ENCODE peak calls at places on chromosomes 12 and 14, in nine cellular contexts. S, A, W, N, I, B, O, M and X are unnamed samples.

GRCh38 chr12:65051196-65051595 is 69.9 kb downstream of the WIF1 start:
- DNase-seq in A (no peak), M (no peak), N (no peak), B (no peak), S (no peak), W (no peak), O (no peak), I (no peak), X (peak; percentile 21)

GRCh38 chr14:76395161-76395560 is 19.2 kb downstream of the ESRRB start:
- DNase-seq in O (no peak), S (no peak), W (no peak), M (no peak), A (no peak), N (no peak), I (no peak), B (no peak), X (no peak)

GRCh38 chr14:94561656-94562010 is 391 bp downstream of the SERPINA4 start:
- DNase-seq in M (no peak), A (no peak), I (no peak), O (no peak), S (no peak), B (no peak), N (no peak), W (no peak), X (no peak)

GRCh38 chr14:77738559-77739250 is 22.3 kb downstream of the SNW1 start:
- DNase-seq in A (no peak), O (no peak), B (no peak), S (no peak), W (peak; percentile 45), I (no peak), M (no peak), N (peak; percentile 21), X (no peak)

GRCh38 chr12:12689672-12690287 is 6.2 kb downstream of the GPR19 start:
- DNase-seq in I (no peak), A (no peak), M (no peak), N (no peak), W (peak; percentile 11), B (no peak), S (no peak), O (no peak), X (no peak)

GRCh38 chr12:115313929-115314328 is 630.0 kb upstream of the TBX3 start:
- DNase-seq in O (peak; percentile 69), M (no peak), N (no peak), W (peak; percentile 92), I (no peak), A (no peak), S (no peak), B (no peak), X (no peak)

GRCh38 chr14:77903233-77903632 is 103.3 kb downstream of the ADCK1 start:
- DNase-seq in O (no peak), N (no peak), S (no peak), W (no peak), A (no peak), B (no peak), I (no peak), M (no peak), X (no peak)

GRCh38 chr12:113068312-113068935 is 11.9 kb downstream of the DTX1 start:
- DNase-seq in A (no peak), O (no peak), B (no peak), I (no peak), N (no peak), M (no peak), W (no peak), S (no peak), X (no peak)

GRCh38 chr12:47397664-47398281 is 308.1 kb downstream of the RPAP3 start:
- DNase-seq in S (peak; percentile 44), N (no peak), M (no peak), I (no peak), W (peak; percentile 76), O (peak; percentile 49), B (peak; percentile 20), A (no peak), X (no peak)